ENCODE peak calls at places on chromosomes 12 and 14, in seven cellular contexts. D is testis, P is fibroblast of lung, B is foreskin keratinocyte, M is heart left ventricle, G is fibroblast of mammary gland, N is WTC11. A is an unnamed sample.

GRCh38 chr12:32947203-32947795 is 50.7 kb upstream of the PKP2 start:
- DNase-seq in D (no peak), P (no peak), B (no peak), M (no peak), G (peak; percentile 2), N (no peak), A (no peak)

GRCh38 chr14:55794655-55795583 is 214.9 kb downstream of the KTN1 start:
- DNase-seq in D (no peak), P (peak; percentile 55), B (no peak), M (no peak), G (peak; percentile 33), N (no peak), A (no peak)

GRCh38 chr14:101109981-101110728 is 206.6 kb upstream of the RTL1 start:
- DNase-seq in D (peak; percentile 5), P (no peak), B (no peak), M (peak; percentile 54), G (no peak), N (no peak), A (no peak)

GRCh38 chr14:74049886-74050495 is 30.8 kb downstream of the BBOF1 start:
- DNase-seq in D (no peak), P (no peak), B (no peak), M (no peak), G (peak; percentile 6), N (no peak), A (no peak)

GRCh38 chr12:107992870-107993451 is 136.1 kb upstream of the WSCD2 start:
- DNase-seq in D (peak; percentile 48), P (peak; percentile 15), B (peak; percentile 4), M (no peak), G (peak; percentile 27), N (peak; percentile 33), A (peak; percentile 49)

GRCh38 chr14:88802596-88802995 is 9.8 kb upstream of the EML5 start:
- DNase-seq in D (no peak), P (no peak), B (no peak), M (no peak), G (no peak), N (no peak), A (no peak)

GRCh38 chr12:72271741-72272661 is at the start of gene TRHDE:
- DNase-seq in D (peak; percentile 60), P (peak; percentile 79), B (no peak), M (peak; percentile 51), G (peak; percentile 12), N (peak; percentile 64), A (peak; percentile 46)

GRCh38 chr14:92280554-92281262 is 42.3 kb upstream of the SLC24A4 start:
- DNase-seq in D (no peak), P (no peak), B (no peak), M (no peak), G (no peak), N (no peak), A (no peak)

GRCh38 chr12:53677612-53678133 is 1.8 kb upstream of the ATP5MC2 start:
- DNase-seq in D (peak; percentile 30), P (no peak), B (no peak), M (no peak), G (no peak), N (no peak), A (no peak)

GRCh38 chr14:88079624-88080023 is 74.7 kb downstream of the GPR65 start:
- DNase-seq in D (no peak), P (no peak), B (no peak), M (no peak), G (no peak), N (no peak), A (no peak)

GRCh38 chr14:55075628-55076027 is 24.2 kb downstream of the MAPK1IP1L start:
- DNase-seq in D (peak; percentile 6), P (peak; percentile 67), B (peak; percentile 40), M (no peak), G (peak; percentile 23), N (no peak), A (no peak)

GRCh38 chr12:91139264-91139663 is 28.0 kb upstream of the LUM start:
- DNase-seq in D (no peak), P (no peak), B (no peak), M (no peak), G (peak; percentile 68), N (no peak), A (no peak)

GRCh38 chr12:69623970-69624369 is 13.3 kb upstream of the LRRC10 start:
- DNase-seq in D (peak; percentile 55), P (no peak), B (peak; percentile 15), M (peak; percentile 85), G (no peak), N (no peak), A (no peak)

GRCh38 chr14:89833120-89833521 is 121.4 kb downstream of the EFCAB11 start:
- DNase-seq in D (no peak), P (peak; percentile 56), B (no peak), M (no peak), G (no peak), N (no peak), A (no peak)

GRCh38 chr12:46382425-46382973 is 9.9 kb upstream of the SLC38A2 start:
- DNase-seq in D (no peak), P (no peak), B (no peak), M (no peak), G (no peak), N (no peak), A (no peak)

GRCh38 chr12:71282020-71282419 is 124.2 kb upstream of the TSPAN8 start:
- DNase-seq in D (no peak), P (no peak), B (no peak), M (no peak), G (no peak), N (no peak), A (no peak)

GRCh38 chr14:105131241-105131640 is 37.3 kb downstream of the JAG2 start:
- DNase-seq in D (no peak), P (no peak), B (no peak), M (no peak), G (no peak), N (no peak), A (no peak)

GRCh38 chr14:36509056-36509917 is 10.7 kb downstream of the NKX2-1 start:
- DNase-seq in D (no peak), P (no peak), B (no peak), M (no peak), G (no peak), N (no peak), A (no peak)

GRCh38 chr12:112855375-112855774 is 51.4 kb upstream of the OAS1 start:
- DNase-seq in D (no peak), P (no peak), B (no peak), M (no peak), G (no peak), N (peak; percentile 40), A (no peak)
- TF ChIP-seq CTCF in D (no peak), P (no peak), B (peak; percentile 49), M (no peak), G (no peak), N (no peak), A (no peak)

GRCh38 chr14:102827716-102828115 is 50.5 kb downstream of the TRAF3 start:
- DNase-seq in D (no peak), P (peak; percentile 61), B (no peak), M (no peak), G (no peak), N (no peak), A (no peak)

GRCh38 chr14:102826751-102827675 is 49.8 kb downstream of the TRAF3 start:
- DNase-seq in D (no peak), P (no peak), B (no peak), M (no peak), G (no peak), N (no peak), A (no peak)

GRCh38 chr14:102830474-102831045 is 53.3 kb downstream of the TRAF3 start:
- DNase-seq in D (no peak), P (no peak), B (no peak), M (no peak), G (no peak), N (no peak), A (no peak)

GRCh38 chr14:102828201-102828600 is 51.0 kb downstream of the TRAF3 start:
- DNase-seq in D (no peak), P (no peak), B (no peak), M (no peak), G (no peak), N (no peak), A (no peak)

DNA sequence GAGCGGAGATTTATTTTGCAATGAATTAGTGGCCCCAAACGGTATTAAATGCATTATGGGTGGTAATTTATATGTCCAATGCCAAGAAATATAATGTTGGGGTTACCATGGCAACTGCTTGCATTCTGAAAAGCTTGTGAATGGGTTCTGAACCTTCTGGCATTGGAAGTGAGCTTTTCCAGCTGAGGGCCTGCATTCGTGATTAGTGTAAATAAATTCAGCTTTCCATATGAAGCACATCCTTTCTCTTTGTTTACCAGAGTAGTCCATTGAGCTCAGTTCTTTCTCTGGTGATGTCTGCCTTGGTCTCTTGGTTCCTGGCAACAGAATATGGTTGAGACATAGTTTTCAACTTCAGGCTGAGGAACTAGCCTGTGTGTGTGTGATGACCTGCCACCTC is 51.9 kb downstream of the TRAF3 start:
- DNase-seq in D (no peak), P (peak; percentile 11), B (no peak), M (no peak), G (no peak), N (no peak), A (no peak)
- TF ChIP-seq CTCF in D (no peak), P (no peak), B (no peak), M (no peak), G (no peak), N (no peak), A (no peak)

GRCh38 chr12:113837528-113838296 is 128.4 kb downstream of the RBM19 start:
- DNase-seq in D (no peak), P (no peak), B (no peak), M (no peak), G (no peak), N (no peak), A (no peak)
- TF ChIP-seq CTCF in D (no peak), P (peak; percentile 33), B (no peak), M (no peak), G (peak; percentile 13), N (no peak), A (no peak)

GRCh38 chr12:112524676-112525425 is 106.1 kb downstream of the PTPN11 start:
- DNase-seq in D (no peak), P (peak; percentile 37), B (peak; percentile 53), M (no peak), G (peak; percentile 16), N (peak; percentile 28), A (no peak)
- TF ChIP-seq CTCF in D (no peak), P (no peak), B (peak; percentile 28), M (no peak), G (no peak), N (no peak), A (peak; percentile 38)

GRCh38 chr14:99274346-99275221 is 2.6 kb upstream of the BCL11B start:
- DNase-seq in D (peak; percentile 83), P (peak; percentile 85), B (peak; percentile 77), M (peak; percentile 76), G (peak; percentile 51), N (peak; percentile 93), A (peak; percentile 75)
- TF ChIP-seq CTCF in D (peak; percentile 11), P (peak; percentile 16), B (peak; percentile 84), M (no peak), G (peak; percentile 14), N (no peak), A (no peak)